ENCODE peak calls at places on chromosome 19, in eight cellular contexts. E is CD4-positive, alpha-beta memory T cell; X is thyroid gland; A is Peyer's patch; O is gastrocnemius medialis; C is HepG2; K is CD8-positive, alpha-beta T cell; G is adipocyte. L is an unnamed sample.

GRCh38 chr19:55490478-55491436 is 2.5 kb downstream of the SSC5D start:
- DNase-seq in E (no peak), X (no peak), A (no peak), O (no peak), C (no peak), K (no peak), G (no peak), L (peak; percentile 51)

GRCh38 chr19:860481-861098 is 1.1 kb downstream of the CFD start:
- DNase-seq in E (peak; percentile 57), X (peak; percentile 68), A (peak; percentile 49), O (no peak), C (peak; percentile 53), K (peak; percentile 68), G (peak; percentile 86), L (peak; percentile 44)

GRCh38 chr19:22263121-22263520 is 23.1 kb upstream of the ZNF729 start:
- DNase-seq in E (no peak), X (no peak), A (no peak), O (no peak), C (no peak), K (no peak), G (no peak), L (no peak)

GRCh38 chr19:55857149-55857548 is 20.8 kb downstream of the NLRP4 start:
- DNase-seq in E (no peak), X (no peak), A (no peak), O (no peak), C (no peak), K (no peak), G (no peak), L (no peak)

GRCh38 chr19:2618611-2619010 is 83.9 kb downstream of the GNG7 start:
- DNase-seq in E (peak; percentile 53), X (no peak), A (peak; percentile 86), O (no peak), C (no peak), K (peak; percentile 72), G (peak; percentile 58), L (peak; percentile 83)

GRCh38 chr19:10408511-10409291 is 5.4 kb upstream of the CDC37 start:
- DNase-seq in E (no peak), X (no peak), A (peak; percentile 91), O (no peak), C (no peak), K (no peak), G (no peak), L (peak; percentile 39)

GRCh38 chr19:13150187-13150918 is at the start of the genes IER2 and STX10:
- DNase-seq in E (peak; percentile 90), X (peak; percentile 97), A (peak; percentile 93), O (peak; percentile 93), C (peak; percentile 91), K (peak; percentile 92), G (peak; percentile 98), L (peak; percentile 100)

GRCh38 chr19:16326401-16327130 is 1.9 kb downstream of the KLF2 start:
- DNase-seq in E (peak; percentile 68), X (no peak), A (peak; percentile 54), O (no peak), C (no peak), K (peak; percentile 57), G (peak; percentile 37), L (no peak)

GRCh38 chr19:10431943-10432735 is 11.8 kb downstream of the PDE4A start:
- DNase-seq in E (peak; percentile 61), X (peak; percentile 72), A (peak; percentile 73), O (peak; percentile 64), C (no peak), K (peak; percentile 83), G (peak; percentile 79), L (peak; percentile 68)

GRCh38 chr19:33758541-33759013 is 38.1 kb upstream of the KCTD15 start:
- DNase-seq in E (no peak), X (peak; percentile 85), A (no peak), O (no peak), C (no peak), K (no peak), G (no peak), L (no peak)

GRCh38 chr19:4707956-4708650 is 15.5 kb downstream of the DPP9 start:
- DNase-seq in E (no peak), X (peak; percentile 27), A (no peak), O (peak; percentile 64), C (no peak), K (no peak), G (peak; percentile 40), L (peak; percentile 38)

GRCh38 chr19:17772172-17772571 is 20.9 kb downstream of the FCHO1 start:
- DNase-seq in E (no peak), X (no peak), A (no peak), O (no peak), C (no peak), K (no peak), G (no peak), L (no peak)

GRCh38 chr19:50209131-50209530 is 5.7 kb downstream of the MYH14 start:
- DNase-seq in E (no peak), X (no peak), A (no peak), O (no peak), C (no peak), K (no peak), G (no peak), L (no peak)

GRCh38 chr19:50490991-50491472 is 14.4 kb upstream of the GARIN5A start:
- DNase-seq in E (no peak), X (no peak), A (no peak), O (no peak), C (no peak), K (no peak), G (no peak), L (no peak)

GRCh38 chr19:7533281-7533819 is 2.2 kb upstream of the PNPLA6 start:
- DNase-seq in E (no peak), X (peak; percentile 61), A (no peak), O (no peak), C (no peak), K (no peak), G (no peak), L (no peak)

GRCh38 chr19:17209126-17210036 is 5.8 kb upstream of the USE1 start:
- DNase-seq in E (no peak), X (no peak), A (peak; percentile 45), O (no peak), C (no peak), K (peak; percentile 38), G (no peak), L (peak; percentile 68)

GRCh38 chr19:14112809-14113385 is 4.7 kb downstream of the PRKACA start:
- DNase-seq in E (no peak), X (peak; percentile 20), A (no peak), O (no peak), C (peak; percentile 29), K (no peak), G (no peak), L (no peak)

GRCh38 chr19:37997911-37998344 is 90.9 kb downstream of the SIPA1L3 start:
- DNase-seq in E (no peak), X (no peak), A (no peak), O (no peak), C (no peak), K (no peak), G (peak; percentile 82), L (peak; percentile 82)

GRCh38 chr19:58563034-58563573 is 4.7 kb upstream of the UBE2M start:
- DNase-seq in E (no peak), X (peak; percentile 70), A (no peak), O (no peak), C (no peak), K (peak; percentile 40), G (peak; percentile 25), L (no peak)

GRCh38 chr19:1591421-1592022 is 1.1 kb downstream of the MBD3 start:
- DNase-seq in E (no peak), X (peak; percentile 15), A (no peak), O (no peak), C (no peak), K (no peak), G (peak; percentile 42), L (no peak)

DNA sequence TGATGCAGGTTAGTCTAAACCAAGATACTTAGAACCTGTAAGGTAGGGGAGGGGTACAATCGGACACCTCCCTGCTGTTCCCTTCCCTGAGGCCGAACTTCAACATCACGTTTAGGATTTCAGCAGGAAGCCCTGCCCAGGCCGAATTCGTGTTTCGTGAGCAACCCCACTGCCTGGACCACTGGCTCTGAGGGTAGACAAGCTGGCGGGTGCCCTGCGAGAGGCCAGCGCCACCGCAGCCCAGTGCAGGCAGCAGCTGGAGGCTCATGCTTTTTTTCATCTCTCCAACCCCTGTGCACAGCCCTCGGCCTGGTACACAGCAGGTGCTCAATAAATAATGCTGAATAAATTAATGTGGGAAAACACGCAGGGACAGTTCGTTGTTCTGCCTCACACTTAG is 7.7 kb downstream of the HOMER3 start:
- DNase-seq in E (no peak), X (no peak), A (no peak), O (no peak), C (no peak), K (no peak), G (no peak), L (no peak)
- H3K4me3 ChIP-seq in E (no peak overlapping the region), X (no peak overlapping the region), A (no peak overlapping the region), O (no peak overlapping the region), C (no peak overlapping the region), K (no peak overlapping the region), G (no peak overlapping the region), L (no peak overlapping the region)

GRCh38 chr19:35195822-35196221 is 32.7 kb downstream of the FAM187B start:
- DNase-seq in E (no peak), X (no peak), A (no peak), O (no peak), C (no peak), K (no peak), G (no peak), L (no peak)
- H3K27me3 ChIP-seq in E (no peaks in the 10 kb centered on the region), X (no peaks in the 10 kb centered on the region), A (no peaks in the 10 kb centered on the region), O (no peaks in the 10 kb centered on the region), C (no peaks in the 10 kb centered on the region), K (no peaks in the 10 kb centered on the region), G (peaks cover 12% of the 10 kb centered on the region), L (peaks cover 2% of the 10 kb centered on the region)

GRCh38 chr19:51938936-51939335 is 11.7 kb downstream of the ZNF613 start:
- DNase-seq in E (no peak), X (no peak), A (no peak), O (no peak), C (no peak), K (no peak), G (no peak), L (no peak)
- H3K36me3 ChIP-seq in E (peaks cover 70% of the 10 kb centered on the region), X (peaks cover 84% of the 10 kb centered on the region), A (peaks cover 22% of the 10 kb centered on the region), O (peaks cover 43% of the 10 kb centered on the region), C (peaks cover 72% of the 10 kb centered on the region), K (peaks cover 63% of the 10 kb centered on the region), G (peaks cover 92% of the 10 kb centered on the region), L (peaks cover 69% of the 10 kb centered on the region)

DNA sequence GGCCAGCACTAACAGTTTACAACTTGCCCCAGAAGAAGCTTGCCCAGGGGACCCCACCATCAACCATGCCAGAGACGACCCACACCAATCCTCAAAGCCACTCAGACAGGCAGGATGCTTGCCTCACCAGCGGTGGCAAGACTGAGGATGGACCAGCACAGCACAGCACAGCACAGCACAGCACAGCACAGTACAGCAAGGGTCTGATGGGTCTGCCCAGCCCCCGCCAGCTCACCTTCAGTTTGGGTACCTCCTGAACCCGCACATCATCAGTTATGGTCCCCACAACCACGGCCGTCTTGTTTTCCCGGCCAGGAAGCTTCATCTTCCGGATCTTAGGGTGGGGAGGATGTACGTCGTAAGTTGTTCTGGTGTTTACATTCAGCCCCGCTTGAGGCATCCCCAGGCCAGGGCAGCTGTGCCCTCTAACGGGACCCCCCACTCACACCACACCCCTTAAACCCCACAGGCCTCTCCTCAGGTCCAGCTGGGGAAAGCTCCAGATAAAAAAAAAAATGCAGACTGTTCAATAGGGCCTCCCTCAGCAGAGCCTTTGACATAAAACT is 1.7 kb upstream of the FAM83E start:
- DNase-seq in E (no peak), X (no peak), A (no peak), O (no peak), C (no peak), K (no peak), G (no peak), L (no peak)
- H3K4me3 ChIP-seq in E (peak overlapping the region; percentile 81), X (no peak overlapping the region), A (peak overlapping the region; percentile 93), O (no peak overlapping the region), C (no peak overlapping the region), K (no peak overlapping the region), G (peak overlapping the region; percentile 99), L (peak overlapping the region; percentile 87)

GRCh38 chr19:54426291-54426918 is 11.1 kb downstream of the TTYH1 start:
- DNase-seq in E (no peak), X (peak; percentile 25), A (no peak), O (no peak), C (no peak), K (no peak), G (no peak), L (no peak)
- H3K27me3 ChIP-seq in E (peaks cover 13% of the 10 kb centered on the region), X (no peaks in the 10 kb centered on the region), A (no peaks in the 10 kb centered on the region), O (peaks cover 49% of the 10 kb centered on the region), C (no peaks in the 10 kb centered on the region), K (no peaks in the 10 kb centered on the region), G (peaks cover 40% of the 10 kb centered on the region), L (peaks cover 39% of the 10 kb centered on the region)